ENCODE peak calls at places on chromosomes 3 and 15, in seven cellular contexts. One of them, this sample, is unnamed.

GRCh38 chr3:67819447-67819846 is 165.0 kb upstream of the SUCLG2 start:
- DNase-seq in A549: peak; percentile 4
- DNase-seq in WTC11: no peak
- DNase-seq in HepG2: no peak
- DNase-seq in endothelial cell of umbilical vein: no peak
- DNase-seq in SK-N-SH: no peak
- DNase-seq in HCT116: no peak
- DNase-seq in this sample: peak; percentile 5

GRCh38 chr15:67144609-67145306 is 79.4 kb downstream of the SMAD3 start:
- DNase-seq in HepG2: no peak
- DNase-seq in WTC11: peak; percentile 54
- DNase-seq in SK-N-SH: no peak
- DNase-seq in endothelial cell of umbilical vein: no peak
- DNase-seq in A549: no peak
- DNase-seq in HCT116: no peak
- DNase-seq in this sample: peak; percentile 40

GRCh38 chr15:52340093-52340492 is 44.5 kb upstream of the MYO5C start:
- DNase-seq in HepG2: no peak
- DNase-seq in HCT116: no peak
- DNase-seq in SK-N-SH: no peak
- DNase-seq in A549: no peak
- DNase-seq in WTC11: peak; percentile 22
- DNase-seq in endothelial cell of umbilical vein: no peak
- DNase-seq in this sample: no peak

GRCh38 chr15:47439146-47439869 is 278.0 kb upstream of the SEMA6D start:
- DNase-seq in HCT116: no peak
- DNase-seq in HepG2: no peak
- DNase-seq in WTC11: no peak
- DNase-seq in endothelial cell of umbilical vein: peak; percentile 75
- DNase-seq in A549: no peak
- DNase-seq in SK-N-SH: peak; percentile 9
- DNase-seq in this sample: no peak

GRCh38 chr15:58731756-58732535 is 17.6 kb downstream of the ADAM10 start:
- DNase-seq in endothelial cell of umbilical vein: peak; percentile 21
- DNase-seq in A549: peak; percentile 28
- DNase-seq in HCT116: peak; percentile 72
- DNase-seq in WTC11: no peak
- DNase-seq in HepG2: no peak
- DNase-seq in SK-N-SH: no peak
- DNase-seq in this sample: peak; percentile 40

GRCh38 chr3:130748981-130749380 is 2.4 kb upstream of the PIK3R4 start:
- DNase-seq in HepG2: no peak
- DNase-seq in endothelial cell of umbilical vein: no peak
- DNase-seq in A549: no peak
- DNase-seq in SK-N-SH: no peak
- DNase-seq in WTC11: no peak
- DNase-seq in HCT116: no peak
- DNase-seq in this sample: no peak

GRCh38 chr3:21654241-21654640 is 96.8 kb downstream of the ZNF385D start:
- DNase-seq in SK-N-SH: no peak
- DNase-seq in WTC11: no peak
- DNase-seq in HepG2: no peak
- DNase-seq in HCT116: no peak
- DNase-seq in endothelial cell of umbilical vein: no peak
- DNase-seq in A549: no peak
- DNase-seq in this sample: no peak

GRCh38 chr3:170357920-170358854 is 672 bp downstream of the SKIL start:
- DNase-seq in endothelial cell of umbilical vein: peak; percentile 77
- DNase-seq in SK-N-SH: peak; percentile 81
- DNase-seq in A549: peak; percentile 91
- DNase-seq in WTC11: peak; percentile 73
- DNase-seq in HepG2: peak; percentile 48
- DNase-seq in HCT116: no peak
- DNase-seq in this sample: peak; percentile 67

GRCh38 chr15:70569139-70569717 is 194.1 kb downstream of the UACA start:
- DNase-seq in SK-N-SH: peak; percentile 44
- DNase-seq in HepG2: peak; percentile 68
- DNase-seq in endothelial cell of umbilical vein: peak; percentile 71
- DNase-seq in HCT116: peak; percentile 73
- DNase-seq in A549: peak; percentile 77
- DNase-seq in WTC11: no peak
- DNase-seq in this sample: peak; percentile 68

GRCh38 chr15:62334581-62334980 is 169.5 kb upstream of the C2CD4B start:
- DNase-seq in A549: no peak
- DNase-seq in HCT116: no peak
- DNase-seq in SK-N-SH: no peak
- DNase-seq in endothelial cell of umbilical vein: no peak
- DNase-seq in WTC11: no peak
- DNase-seq in HepG2: no peak
- DNase-seq in this sample: peak; percentile 16

GRCh38 chr3:114402852-114403251 is 109.0 kb downstream of the TIGIT start:
- DNase-seq in WTC11: no peak
- DNase-seq in HepG2: no peak
- DNase-seq in SK-N-SH: no peak
- DNase-seq in endothelial cell of umbilical vein: no peak
- DNase-seq in A549: no peak
- DNase-seq in HCT116: no peak
- DNase-seq in this sample: no peak

GRCh38 chr3:148975277-148975676 is 16.1 kb upstream of the GYG1 start:
- DNase-seq in A549: peak; percentile 24
- DNase-seq in SK-N-SH: no peak
- DNase-seq in WTC11: no peak
- DNase-seq in HCT116: no peak
- DNase-seq in endothelial cell of umbilical vein: no peak
- DNase-seq in HepG2: no peak
- DNase-seq in this sample: no peak

DNA sequence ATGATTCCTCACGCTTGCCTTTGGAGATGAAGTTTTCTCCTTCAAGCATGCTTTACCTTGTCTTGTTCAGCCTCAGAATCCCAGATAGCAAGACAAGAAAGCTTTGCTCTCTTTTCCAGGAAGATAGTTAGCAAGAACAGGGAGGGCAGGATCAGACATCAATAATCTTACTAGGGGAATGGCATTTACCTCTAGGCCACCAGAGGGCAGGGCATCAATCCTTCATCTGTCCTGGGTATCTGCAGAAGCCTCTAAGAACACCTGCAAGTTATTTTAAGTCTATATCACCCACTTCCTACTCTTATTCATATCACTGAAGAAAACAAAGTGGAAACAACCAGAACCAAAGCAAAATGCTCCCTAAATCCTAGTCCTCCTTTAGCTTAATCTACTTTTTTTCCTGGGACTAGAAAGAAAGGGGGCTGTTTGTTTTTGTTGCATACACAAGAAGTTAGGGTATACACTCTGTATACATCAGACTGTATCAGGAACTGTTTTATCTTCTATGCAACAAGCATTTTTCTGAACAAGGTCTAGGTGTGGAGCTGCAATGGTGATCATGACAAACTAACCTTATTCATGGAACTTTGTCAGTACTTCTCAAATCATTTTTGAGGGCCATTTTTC is 862.5 kb downstream of the CADM2 start:
- DNase-seq in WTC11: peak; percentile 59
- DNase-seq in endothelial cell of umbilical vein: peak; percentile 4
- DNase-seq in A549: peak; percentile 58
- DNase-seq in HepG2: peak; percentile 23
- DNase-seq in HCT116: no peak
- DNase-seq in SK-N-SH: peak; percentile 5
- DNase-seq in this sample: peak; percentile 34
- TF ChIP-seq CTCF in WTC11: peak; percentile 49
- TF ChIP-seq CTCF in endothelial cell of umbilical vein: peak; percentile 34
- TF ChIP-seq CTCF in A549: peak; percentile 48
- TF ChIP-seq CTCF in HepG2: peak; percentile 58
- TF ChIP-seq CTCF in HCT116: peak; percentile 27
- TF ChIP-seq CTCF in SK-N-SH: peak; percentile 66
- TF ChIP-seq CTCF in this sample: peak; percentile 60

GRCh38 chr3:16509721-16510619 is 3.5 kb downstream of the RFTN1 start:
- DNase-seq in SK-N-SH: no peak
- DNase-seq in endothelial cell of umbilical vein: no peak
- DNase-seq in HCT116: no peak
- DNase-seq in WTC11: no peak
- DNase-seq in A549: no peak
- DNase-seq in HepG2: no peak
- DNase-seq in this sample: no peak
- TF ChIP-seq MAX in SK-N-SH: no peak
- TF ChIP-seq MAX in endothelial cell of umbilical vein: no peak
- TF ChIP-seq MAX in HCT116: no peak
- TF ChIP-seq MAX in WTC11: no peak
- TF ChIP-seq MAX in A549: no peak
- TF ChIP-seq MAX in HepG2: no peak
- TF ChIP-seq MAX in this sample: no peak

GRCh38 chr3:43691120-43692002 is 623 bp downstream of the ABHD5 start:
- DNase-seq in WTC11: peak; percentile 81
- DNase-seq in endothelial cell of umbilical vein: peak; percentile 40
- DNase-seq in HCT116: peak; percentile 68
- DNase-seq in A549: peak; percentile 44
- DNase-seq in HepG2: peak; percentile 30
- DNase-seq in SK-N-SH: peak; percentile 73
- DNase-seq in this sample: peak; percentile 56

GRCh38 chr3:43689766-43690399 is 855 bp upstream of the ABHD5 start:
- DNase-seq in SK-N-SH: no peak
- DNase-seq in A549: no peak
- DNase-seq in HCT116: no peak
- DNase-seq in WTC11: no peak
- DNase-seq in endothelial cell of umbilical vein: no peak
- DNase-seq in HepG2: no peak
- DNase-seq in this sample: no peak

GRCh38 chr3:43692085-43692484 is 1.3 kb downstream of the ABHD5 start:
- DNase-seq in A549: peak; percentile 11
- DNase-seq in HCT116: no peak
- DNase-seq in endothelial cell of umbilical vein: no peak
- DNase-seq in WTC11: no peak
- DNase-seq in HepG2: no peak
- DNase-seq in SK-N-SH: no peak
- DNase-seq in this sample: peak; percentile 22

GRCh38 chr3:43689166-43689565 is 1.6 kb upstream of the ABHD5 start:
- DNase-seq in A549: no peak
- DNase-seq in WTC11: no peak
- DNase-seq in HCT116: no peak
- DNase-seq in HepG2: no peak
- DNase-seq in endothelial cell of umbilical vein: no peak
- DNase-seq in SK-N-SH: no peak
- DNase-seq in this sample: no peak

GRCh38 chr3:43690400-43691119 is at the start of gene ABHD5:
- DNase-seq in endothelial cell of umbilical vein: peak; percentile 97
- DNase-seq in SK-N-SH: peak; percentile 97
- DNase-seq in HepG2: peak; percentile 81
- DNase-seq in HCT116: peak; percentile 88
- DNase-seq in WTC11: peak; percentile 87
- DNase-seq in A549: peak; percentile 94
- DNase-seq in this sample: peak; percentile 95
- TF ChIP-seq CTCF in endothelial cell of umbilical vein: peak; percentile 55
- TF ChIP-seq CTCF in SK-N-SH: peak; percentile 36
- TF ChIP-seq CTCF in HepG2: peak; percentile 58
- TF ChIP-seq CTCF in HCT116: peak; percentile 7
- TF ChIP-seq CTCF in WTC11: no peak
- TF ChIP-seq CTCF in A549: peak; percentile 33
- TF ChIP-seq CTCF in this sample: peak; percentile 16

DNA sequence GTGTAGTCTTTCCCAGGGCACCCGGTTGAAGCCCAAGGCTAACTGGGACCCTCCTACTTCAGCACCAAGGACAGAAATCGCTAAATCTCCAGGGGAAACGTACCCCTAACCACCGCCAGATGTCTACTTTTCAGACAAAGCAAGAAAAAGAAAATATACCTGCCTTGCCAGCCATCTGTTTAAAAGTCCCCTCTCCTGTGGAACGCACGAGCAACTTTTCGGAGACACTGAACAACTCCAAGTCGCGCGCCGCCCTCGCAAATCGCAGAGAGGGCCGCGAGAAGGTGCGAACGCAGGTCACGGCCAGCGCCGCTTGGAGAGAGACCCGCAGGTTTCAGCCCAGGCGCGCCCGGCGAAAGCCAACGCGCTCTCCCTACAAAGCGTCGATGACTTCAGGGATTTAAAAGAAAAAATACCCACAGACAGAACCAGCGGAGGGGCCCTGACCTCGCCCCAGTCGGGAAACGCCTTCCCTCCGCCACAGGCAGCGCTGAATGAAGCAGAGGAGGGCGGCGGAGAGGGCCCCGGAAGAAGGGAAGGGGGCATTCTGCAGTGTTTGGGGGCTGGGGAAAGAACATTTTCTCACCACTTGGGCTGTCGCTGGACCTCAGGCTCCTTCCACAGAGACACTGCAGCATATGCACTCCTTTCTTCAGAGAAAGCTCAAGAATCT is 213.1 kb downstream of the FGF12 start:
- DNase-seq in A549: peak; percentile 12
- DNase-seq in WTC11: peak; percentile 55
- DNase-seq in SK-N-SH: peak; percentile 12
- DNase-seq in HepG2: no peak
- DNase-seq in HCT116: no peak
- DNase-seq in endothelial cell of umbilical vein: peak; percentile 40
- DNase-seq in this sample: peak; percentile 12
- TF ChIP-seq MAX in A549: no peak
- TF ChIP-seq MAX in WTC11: no peak
- TF ChIP-seq MAX in SK-N-SH: no peak
- TF ChIP-seq MAX in HepG2: no peak
- TF ChIP-seq MAX in HCT116: no peak
- TF ChIP-seq MAX in endothelial cell of umbilical vein: no peak
- TF ChIP-seq MAX in this sample: no peak

DNA sequence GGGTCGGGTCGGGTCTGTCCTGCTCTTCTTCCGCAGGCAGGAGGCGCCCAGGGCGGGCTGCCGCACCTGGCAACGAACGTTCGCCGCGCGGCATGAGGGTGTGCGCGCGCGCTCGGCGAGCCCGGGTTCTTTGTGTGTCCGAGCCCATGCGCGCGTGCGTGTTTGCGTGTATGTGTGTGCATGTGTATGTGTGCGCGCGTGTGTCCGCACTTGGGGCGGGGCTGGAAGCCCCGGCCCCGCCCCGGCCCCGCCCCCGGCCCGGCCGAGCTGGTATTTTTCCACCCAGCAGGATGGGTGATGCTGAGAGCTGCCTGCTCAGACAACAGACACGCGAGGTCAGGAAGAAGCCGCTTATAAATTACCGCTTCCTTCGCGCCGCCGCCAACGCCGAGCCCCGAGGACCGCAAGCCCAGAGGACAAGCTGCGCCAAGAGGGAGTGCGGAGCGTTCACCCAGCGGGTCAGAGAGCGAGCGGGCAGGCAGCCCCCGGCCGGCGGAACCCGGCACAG is at the start of gene SLC6A6:
- DNase-seq in WTC11: peak; percentile 94
- DNase-seq in endothelial cell of umbilical vein: peak; percentile 91
- DNase-seq in A549: peak; percentile 97
- DNase-seq in SK-N-SH: peak; percentile 96
- DNase-seq in HCT116: peak; percentile 92
- DNase-seq in HepG2: peak; percentile 95
- DNase-seq in this sample: peak; percentile 94
- TF ChIP-seq CTCF in WTC11: no peak
- TF ChIP-seq CTCF in endothelial cell of umbilical vein: peak; percentile 51
- TF ChIP-seq CTCF in A549: no peak
- TF ChIP-seq CTCF in SK-N-SH: peak; percentile 42
- TF ChIP-seq CTCF in HCT116: peak; percentile 37
- TF ChIP-seq CTCF in HepG2: peak; percentile 80
- TF ChIP-seq CTCF in this sample: peak; percentile 22

GRCh38 chr15:37038716-37039106 is 61.6 kb downstream of the MEIS2 start:
- DNase-seq in HepG2: no peak
- DNase-seq in WTC11: no peak
- DNase-seq in endothelial cell of umbilical vein: no peak
- DNase-seq in A549: no peak
- DNase-seq in HCT116: no peak
- DNase-seq in SK-N-SH: peak; percentile 27
- DNase-seq in this sample: no peak
- TF ChIP-seq MAX in HepG2: no peak
- TF ChIP-seq MAX in WTC11: no peak
- TF ChIP-seq MAX in endothelial cell of umbilical vein: no peak
- TF ChIP-seq MAX in A549: no peak
- TF ChIP-seq MAX in HCT116: no peak
- TF ChIP-seq MAX in SK-N-SH: no peak
- TF ChIP-seq MAX in this sample: no peak